ENCODE peak calls at places on chromosomes 6 and 20, in four cellular contexts. One of them, this sample, is unnamed.

GRCh38 chr6:319177-320131 is 27.2 kb downstream of the DUSP22 start:
- DNase-seq in HL-60: no peak
- DNase-seq in prostate gland: no peak
- DNase-seq in spleen: no peak
- DNase-seq in this sample: no peak

GRCh38 chr6:150687508-150687907 is 87.8 kb downstream of the PLEKHG1 start:
- DNase-seq in prostate gland: no peak
- DNase-seq in HL-60: no peak
- DNase-seq in spleen: no peak
- DNase-seq in this sample: no peak

GRCh38 chr6:168194732-168195565 is 115.9 kb upstream of the FRMD1 start:
- DNase-seq in spleen: no peak
- DNase-seq in prostate gland: no peak
- DNase-seq in HL-60: no peak
- DNase-seq in this sample: no peak

GRCh38 chr6:138691595-138692057 is 81.9 kb upstream of the CCDC28A start:
- DNase-seq in prostate gland: peak
- DNase-seq in HL-60: no peak
- DNase-seq in spleen: no peak
- DNase-seq in this sample: no peak

GRCh38 chr6:125994659-125995488 is 8.5 kb downstream of the TRMT11 start:
- DNase-seq in HL-60: no peak
- DNase-seq in prostate gland: no peak
- DNase-seq in spleen: no peak
- DNase-seq in this sample: no peak

GRCh38 chr6:35757461-35758123 is 18.8 kb upstream of the CLPSL2 start:
- DNase-seq in prostate gland: no peak
- DNase-seq in HL-60: no peak
- DNase-seq in spleen: no peak
- DNase-seq in this sample: no peak

GRCh38 chr6:26196846-26197683 is 109.8 kb downstream of the HFE start:
- DNase-seq in HL-60: peak
- DNase-seq in spleen: peak
- DNase-seq in prostate gland: peak
- DNase-seq in this sample: no peak

GRCh38 chr20:59222982-59223610 is 59.5 kb downstream of the ZNF831 start:
- DNase-seq in spleen: no peak
- DNase-seq in HL-60: no peak
- DNase-seq in prostate gland: no peak
- DNase-seq in this sample: no peak

GRCh38 chr20:64109831-64110391 is 2.5 kb upstream of the NPBWR2 start:
- DNase-seq in spleen: no peak
- DNase-seq in HL-60: no peak
- DNase-seq in prostate gland: no peak
- DNase-seq in this sample: no peak

GRCh38 chr6:137698636-137699035 is 168.4 kb upstream of the TNFAIP3 start:
- DNase-seq in spleen: no peak
- DNase-seq in prostate gland: no peak
- DNase-seq in HL-60: peak
- DNase-seq in this sample: no peak

GRCh38 chr6:140436023-140436811 is 1061.8 kb upstream of the CITED2 start:
- DNase-seq in prostate gland: no peak
- DNase-seq in spleen: no peak
- DNase-seq in HL-60: no peak
- DNase-seq in this sample: no peak

GRCh38 chr6:23174781-23175361 is 605.5 kb downstream of the HDGFL1 start:
- DNase-seq in HL-60: no peak
- DNase-seq in spleen: no peak
- DNase-seq in prostate gland: no peak
- DNase-seq in this sample: no peak

GRCh38 chr20:16749573-16749972 is 1.4 kb downstream of the OTOR start:
- DNase-seq in spleen: no peak
- DNase-seq in HL-60: no peak
- DNase-seq in prostate gland: no peak
- DNase-seq in this sample: no peak

GRCh38 chr6:7446056-7446455 is 56.4 kb downstream of the RIOK1 start:
- DNase-seq in prostate gland: no peak
- DNase-seq in HL-60: no peak
- DNase-seq in spleen: no peak
- DNase-seq in this sample: no peak

GRCh38 chr6:108686896-108687295 is 126.2 kb downstream of the FOXO3 start:
- DNase-seq in HL-60: no peak
- DNase-seq in spleen: no peak
- DNase-seq in prostate gland: no peak
- DNase-seq in this sample: no peak

GRCh38 chr6:149863846-149864577 is at the start of gene LRP11:
- DNase-seq in prostate gland: peak
- DNase-seq in HL-60: peak
- DNase-seq in spleen: peak
- DNase-seq in this sample: peak

GRCh38 chr6:142694054-142694453 is 250.9 kb downstream of the HIVEP2 start:
- DNase-seq in spleen: no peak
- DNase-seq in prostate gland: no peak
- DNase-seq in HL-60: no peak
- DNase-seq in this sample: no peak

GRCh38 chr6:9482030-9482731 is 932.7 kb downstream of the TFAP2A start:
- DNase-seq in HL-60: no peak
- DNase-seq in prostate gland: no peak
- DNase-seq in spleen: no peak
- DNase-seq in this sample: no peak

GRCh38 chr6:7673063-7673536 is 52.8 kb upstream of the BMP6 start:
- DNase-seq in HL-60: no peak
- DNase-seq in spleen: peak
- DNase-seq in prostate gland: no peak
- DNase-seq in this sample: no peak

GRCh38 chr20:560680-561079 is 17.1 kb upstream of the CSNK2A1 start:
- DNase-seq in spleen: no peak
- DNase-seq in HL-60: no peak
- DNase-seq in prostate gland: no peak
- DNase-seq in this sample: no peak

GRCh38 chr6:158366363-158366762 is 54.1 kb downstream of the TULP4 start:
- DNase-seq in prostate gland: no peak
- DNase-seq in spleen: no peak
- DNase-seq in HL-60: no peak
- DNase-seq in this sample: no peak

GRCh38 chr6:137341721-137342195 is 122.6 kb upstream of the IFNGR1 start:
- DNase-seq in prostate gland: no peak
- DNase-seq in HL-60: no peak
- DNase-seq in spleen: no peak
- DNase-seq in this sample: no peak

GRCh38 chr6:38452816-38453215 is 186.9 kb downstream of the BTBD9 start:
- DNase-seq in HL-60: no peak
- DNase-seq in prostate gland: no peak
- DNase-seq in spleen: no peak
- DNase-seq in this sample: no peak

GRCh38 chr6:82869493-82869892 is 196.1 kb downstream of the UBE3D start:
- DNase-seq in HL-60: no peak
- DNase-seq in prostate gland: no peak
- DNase-seq in spleen: no peak
- DNase-seq in this sample: no peak

GRCh38 chr6:13813621-13814175 is 659 bp downstream of the MCUR1 start:
- DNase-seq in spleen: no peak
- DNase-seq in prostate gland: peak
- DNase-seq in HL-60: no peak
- DNase-seq in this sample: no peak

GRCh38 chr6:44256291-44257006 is 879 bp downstream of the SLC35B2 start:
- DNase-seq in HL-60: no peak
- DNase-seq in spleen: peak
- DNase-seq in prostate gland: no peak
- DNase-seq in this sample: no peak

GRCh38 chr6:43437700-43438099 is 10.4 kb downstream of the ABCC10 start:
- DNase-seq in prostate gland: no peak
- DNase-seq in spleen: no peak
- DNase-seq in HL-60: no peak
- DNase-seq in this sample: no peak

GRCh38 chr6:136822379-136823127 is at the start of gene PEX7:
- DNase-seq in spleen: peak
- DNase-seq in prostate gland: peak
- DNase-seq in HL-60: peak
- DNase-seq in this sample: peak

GRCh38 chr6:17863971-17864754 is 123.3 kb downstream of the KIF13A start:
- DNase-seq in HL-60: no peak
- DNase-seq in spleen: no peak
- DNase-seq in prostate gland: peak
- DNase-seq in this sample: no peak

GRCh38 chr6:54891536-54891935 is 45.0 kb downstream of the FAM83B start:
- DNase-seq in HL-60: no peak
- DNase-seq in prostate gland: no peak
- DNase-seq in spleen: no peak
- DNase-seq in this sample: no peak

GRCh38 chr20:32780749-32781402 is 18.7 kb downstream of the DNMT3B start:
- DNase-seq in prostate gland: no peak
- DNase-seq in HL-60: no peak
- DNase-seq in spleen: no peak
- DNase-seq in this sample: no peak

GRCh38 chr6:39266375-39266774 is 37.1 kb upstream of the KCNK5 start:
- DNase-seq in HL-60: no peak
- DNase-seq in prostate gland: no peak
- DNase-seq in spleen: no peak
- DNase-seq in this sample: no peak

GRCh38 chr6:90393232-90393884 is 96.7 kb upstream of the BACH2 start:
- DNase-seq in prostate gland: peak
- DNase-seq in HL-60: peak
- DNase-seq in spleen: peak
- DNase-seq in this sample: no peak

GRCh38 chr20:47929368-47930115 is 144.3 kb upstream of the SULF2 start:
- DNase-seq in prostate gland: no peak
- DNase-seq in spleen: no peak
- DNase-seq in HL-60: no peak
- DNase-seq in this sample: no peak

GRCh38 chr6:11025094-11025493 is 19.0 kb downstream of the ELOVL2 start:
- DNase-seq in prostate gland: no peak
- DNase-seq in HL-60: no peak
- DNase-seq in spleen: no peak
- DNase-seq in this sample: no peak

GRCh38 chr20:33531047-33531877 is 41.4 kb downstream of the CBFA2T2 start:
- DNase-seq in HL-60: no peak
- DNase-seq in prostate gland: no peak
- DNase-seq in spleen: no peak
- DNase-seq in this sample: no peak

GRCh38 chr6:139240161-139241010 is 51.4 kb downstream of the TXLNB start:
- DNase-seq in spleen: no peak
- DNase-seq in prostate gland: peak
- DNase-seq in HL-60: no peak
- DNase-seq in this sample: no peak

GRCh38 chr6:134936927-134937326 is 13.0 kb downstream of the ALDH8A1 start:
- DNase-seq in spleen: no peak
- DNase-seq in HL-60: no peak
- DNase-seq in prostate gland: no peak
- DNase-seq in this sample: no peak

GRCh38 chr6:121695346-121695745 is 259.9 kb downstream of the GJA1 start:
- DNase-seq in spleen: no peak
- DNase-seq in prostate gland: no peak
- DNase-seq in HL-60: no peak
- DNase-seq in this sample: no peak

GRCh38 chr6:121688974-121689373 is 253.5 kb downstream of the GJA1 start:
- DNase-seq in prostate gland: no peak
- DNase-seq in HL-60: no peak
- DNase-seq in spleen: no peak
- DNase-seq in this sample: no peak

GRCh38 chr6:121694389-121695185 is 259.1 kb downstream of the GJA1 start:
- DNase-seq in spleen: no peak
- DNase-seq in HL-60: no peak
- DNase-seq in prostate gland: no peak
- DNase-seq in this sample: no peak

GRCh38 chr6:121686611-121687023 is 251.2 kb downstream of the GJA1 start:
- DNase-seq in prostate gland: no peak
- DNase-seq in HL-60: no peak
- DNase-seq in spleen: no peak
- DNase-seq in this sample: no peak

DNA sequence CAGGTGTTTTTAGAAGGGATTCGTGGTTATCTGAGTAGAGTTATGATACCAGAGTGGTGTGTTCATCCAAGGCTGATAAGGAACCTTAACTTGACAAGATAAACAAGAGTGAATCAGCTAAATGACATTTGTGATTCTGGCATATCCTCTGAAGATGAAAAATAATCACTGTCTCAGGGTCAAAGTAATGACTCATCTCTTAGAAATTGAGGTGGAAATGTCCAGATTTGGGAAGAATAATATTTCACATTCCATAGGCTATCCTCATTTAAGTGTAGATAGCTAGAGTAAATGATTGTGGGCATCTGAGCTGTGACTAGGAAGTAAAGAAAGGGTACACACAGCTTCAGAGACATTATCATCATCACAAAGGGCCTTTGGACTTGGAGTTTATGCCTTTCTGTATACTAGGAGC is 255.7 kb downstream of the GJA1 start:
- DNase-seq in spleen: no peak
- DNase-seq in prostate gland: no peak
- DNase-seq in HL-60: no peak
- DNase-seq in this sample: no peak
- TF ChIP-seq POLR2AphosphoS5 in spleen: no peak
- TF ChIP-seq POLR2AphosphoS5 in prostate gland: no peak
- TF ChIP-seq POLR2AphosphoS5 in HL-60: no peak
- TF ChIP-seq POLR2AphosphoS5 in this sample: no peak

GRCh38 chr6:80605165-80605989 is 498.9 kb downstream of the BCKDHB start:
- DNase-seq in HL-60: no peak
- DNase-seq in spleen: no peak
- DNase-seq in prostate gland: no peak
- DNase-seq in this sample: no peak
- TF ChIP-seq POLR2AphosphoS5 in HL-60: no peak
- TF ChIP-seq POLR2AphosphoS5 in spleen: no peak
- TF ChIP-seq POLR2AphosphoS5 in prostate gland: no peak
- TF ChIP-seq POLR2AphosphoS5 in this sample: no peak

GRCh38 chr20:23156170-23156841 is 70.2 kb upstream of the CD93 start:
- DNase-seq in spleen: peak
- DNase-seq in prostate gland: no peak
- DNase-seq in HL-60: peak
- DNase-seq in this sample: peak
- TF ChIP-seq POLR2AphosphoS5 in spleen: no peak
- TF ChIP-seq POLR2AphosphoS5 in prostate gland: no peak
- TF ChIP-seq POLR2AphosphoS5 in HL-60: peak
- TF ChIP-seq POLR2AphosphoS5 in this sample: no peak

GRCh38 chr6:161880070-161880469 is 606.2 kb upstream of the AGPAT4 start:
- DNase-seq in HL-60: no peak
- DNase-seq in prostate gland: no peak
- DNase-seq in spleen: no peak
- DNase-seq in this sample: no peak

GRCh38 chr6:161884782-161885181 is 610.9 kb upstream of the AGPAT4 start:
- DNase-seq in spleen: no peak
- DNase-seq in prostate gland: no peak
- DNase-seq in HL-60: no peak
- DNase-seq in this sample: no peak

GRCh38 chr6:161876231-161876630 is 602.4 kb upstream of the AGPAT4 start:
- DNase-seq in HL-60: no peak
- DNase-seq in spleen: no peak
- DNase-seq in prostate gland: no peak
- DNase-seq in this sample: no peak

DNA sequence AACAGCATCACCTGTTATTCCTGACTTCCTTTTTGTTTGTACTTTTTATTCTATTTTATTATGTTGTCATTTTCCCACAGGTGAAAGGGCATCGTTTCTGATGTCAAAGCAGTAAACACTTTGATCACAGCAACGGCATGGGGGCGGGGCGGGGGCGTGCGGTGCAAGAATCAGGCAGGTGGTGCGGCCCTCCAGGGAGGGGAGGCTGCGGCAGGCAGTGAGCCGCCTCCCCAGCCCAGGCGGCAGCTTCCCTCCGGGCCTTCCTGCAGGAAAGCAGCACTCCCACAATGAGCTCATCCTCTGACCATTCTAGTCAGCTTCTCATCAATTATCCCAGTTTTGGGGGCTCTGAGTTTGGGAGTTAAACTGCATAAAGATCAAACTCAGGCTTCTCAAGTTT is 608.3 kb upstream of the AGPAT4 start:
- DNase-seq in spleen: no peak
- DNase-seq in prostate gland: no peak
- DNase-seq in HL-60: no peak
- DNase-seq in this sample: no peak
- TF ChIP-seq POLR2AphosphoS5 in spleen: no peak
- TF ChIP-seq POLR2AphosphoS5 in prostate gland: no peak
- TF ChIP-seq POLR2AphosphoS5 in HL-60: no peak
- TF ChIP-seq POLR2AphosphoS5 in this sample: no peak

This sample was measured in vagina.